ENCODE peak calls at places on chromosomes 2 and 18, in nine cellular contexts. One of them, this sample, is unnamed.

GRCh38 chr2:177543007-177543760 is 150.6 kb downstream of the AGPS start:
- DNase-seq in sigmoid colon: peak
- DNase-seq in fibroblast of lung: peak
- DNase-seq in heart right ventricle: no peak
- DNase-seq in lung: peak
- DNase-seq in neural progenitor cell: no peak
- DNase-seq in mucosa of descending colon: no peak
- DNase-seq in BJ: no peak
- DNase-seq in A549: no peak
- DNase-seq in this sample: peak

GRCh38 chr18:76805221-76805620 is 17.1 kb upstream of the ZNF236 start:
- DNase-seq in sigmoid colon: no peak
- DNase-seq in fibroblast of lung: no peak
- DNase-seq in heart right ventricle: no peak
- DNase-seq in lung: no peak
- DNase-seq in neural progenitor cell: no peak
- DNase-seq in mucosa of descending colon: no peak
- DNase-seq in BJ: no peak
- DNase-seq in A549: no peak
- DNase-seq in this sample: peak

GRCh38 chr18:49933530-49933929 is 120.2 kb upstream of the ACAA2 start:
- DNase-seq in sigmoid colon: no peak
- DNase-seq in fibroblast of lung: no peak
- DNase-seq in heart right ventricle: no peak
- DNase-seq in lung: no peak
- DNase-seq in neural progenitor cell: no peak
- DNase-seq in mucosa of descending colon: no peak
- DNase-seq in BJ: no peak
- DNase-seq in A549: no peak
- DNase-seq in this sample: peak

GRCh38 chr2:46364797-46365457 is 67.7 kb downstream of the EPAS1 start:
- DNase-seq in sigmoid colon: no peak
- DNase-seq in fibroblast of lung: peak
- DNase-seq in heart right ventricle: peak
- DNase-seq in lung: no peak
- DNase-seq in neural progenitor cell: peak
- DNase-seq in mucosa of descending colon: no peak
- DNase-seq in BJ: peak
- DNase-seq in A549: peak
- DNase-seq in this sample: peak

GRCh38 chr2:85164145-85164559 is 31.0 kb downstream of the TCF7L1 start:
- DNase-seq in sigmoid colon: no peak
- DNase-seq in fibroblast of lung: no peak
- DNase-seq in heart right ventricle: no peak
- DNase-seq in lung: no peak
- DNase-seq in neural progenitor cell: peak
- DNase-seq in mucosa of descending colon: no peak
- DNase-seq in BJ: no peak
- DNase-seq in A549: no peak
- DNase-seq in this sample: no peak

GRCh38 chr2:40190457-40190856 is 261.4 kb downstream of the SLC8A1 start:
- DNase-seq in sigmoid colon: no peak
- DNase-seq in fibroblast of lung: no peak
- DNase-seq in heart right ventricle: no peak
- DNase-seq in lung: no peak
- DNase-seq in neural progenitor cell: no peak
- DNase-seq in mucosa of descending colon: no peak
- DNase-seq in BJ: no peak
- DNase-seq in A549: no peak
- DNase-seq in this sample: no peak

GRCh38 chr2:23698733-23699391 is 228.1 kb downstream of the ATAD2B start:
- DNase-seq in sigmoid colon: peak
- DNase-seq in fibroblast of lung: peak
- DNase-seq in heart right ventricle: no peak
- DNase-seq in lung: no peak
- DNase-seq in neural progenitor cell: no peak
- DNase-seq in mucosa of descending colon: no peak
- DNase-seq in BJ: no peak
- DNase-seq in A549: no peak
- DNase-seq in this sample: peak

GRCh38 chr2:112885503-112885897 is 25.5 kb upstream of the IL37 start:
- DNase-seq in sigmoid colon: no peak
- DNase-seq in fibroblast of lung: no peak
- DNase-seq in heart right ventricle: no peak
- DNase-seq in lung: no peak
- DNase-seq in neural progenitor cell: no peak
- DNase-seq in mucosa of descending colon: no peak
- DNase-seq in BJ: no peak
- DNase-seq in A549: no peak
- DNase-seq in this sample: no peak

GRCh38 chr2:69983392-69983791 is 22.0 kb upstream of the ASPRV1 start:
- DNase-seq in sigmoid colon: no peak
- DNase-seq in fibroblast of lung: no peak
- DNase-seq in heart right ventricle: no peak
- DNase-seq in lung: no peak
- DNase-seq in neural progenitor cell: no peak
- DNase-seq in mucosa of descending colon: no peak
- DNase-seq in BJ: no peak
- DNase-seq in A549: no peak
- DNase-seq in this sample: no peak

GRCh38 chr2:22291074-22291473 is 1093.9 kb upstream of the KLHL29 start:
- DNase-seq in sigmoid colon: no peak
- DNase-seq in fibroblast of lung: no peak
- DNase-seq in heart right ventricle: no peak
- DNase-seq in lung: no peak
- DNase-seq in neural progenitor cell: no peak
- DNase-seq in mucosa of descending colon: no peak
- DNase-seq in BJ: no peak
- DNase-seq in A549: no peak
- DNase-seq in this sample: no peak

GRCh38 chr2:22290293-22290692 is 1094.7 kb upstream of the KLHL29 start:
- DNase-seq in sigmoid colon: no peak
- DNase-seq in fibroblast of lung: no peak
- DNase-seq in heart right ventricle: no peak
- DNase-seq in lung: no peak
- DNase-seq in neural progenitor cell: no peak
- DNase-seq in mucosa of descending colon: no peak
- DNase-seq in BJ: no peak
- DNase-seq in A549: no peak
- DNase-seq in this sample: no peak
- TF ChIP-seq CTCF in sigmoid colon: no peak
- TF ChIP-seq CTCF in fibroblast of lung: no peak
- TF ChIP-seq CTCF in heart right ventricle: no peak
- TF ChIP-seq CTCF in lung: no peak
- TF ChIP-seq CTCF in neural progenitor cell: no peak
- TF ChIP-seq CTCF in mucosa of descending colon: no peak
- TF ChIP-seq CTCF in BJ: no peak
- TF ChIP-seq CTCF in A549: no peak
- TF ChIP-seq CTCF in this sample: no peak

DNA sequence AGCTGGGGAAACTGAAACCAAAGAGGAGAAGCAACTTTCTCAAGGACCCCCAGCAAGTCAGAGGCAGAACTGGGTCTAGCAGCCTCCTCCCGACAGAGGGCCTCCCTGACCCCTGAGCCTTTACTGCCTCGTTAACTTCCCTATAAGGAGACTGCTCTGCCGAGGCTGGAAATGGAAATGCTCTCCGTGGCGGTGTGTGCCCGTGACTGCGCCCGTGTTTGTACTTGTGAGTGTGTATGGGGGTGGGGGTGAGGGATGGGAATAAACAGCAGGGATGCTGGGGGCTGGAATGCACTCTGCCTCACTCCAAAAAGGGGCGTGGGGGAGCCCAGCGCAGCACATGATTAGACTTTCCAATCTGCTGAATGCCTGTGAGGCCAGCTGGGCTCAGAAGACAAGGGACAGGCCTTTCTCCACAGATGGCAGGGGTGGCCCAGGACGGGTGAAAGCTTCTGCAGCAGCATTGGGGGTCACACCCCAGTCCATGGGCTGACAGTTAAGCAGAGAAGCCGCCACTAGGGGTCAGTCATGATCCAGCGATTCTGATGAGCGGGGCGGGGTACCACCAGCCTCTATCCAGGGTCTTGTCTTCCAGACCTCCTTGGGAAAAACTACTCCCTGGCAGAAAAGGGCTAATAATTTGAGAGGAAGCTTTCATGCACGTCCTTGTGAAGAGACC is 26.8 kb downstream of the MPHOSPH10 start:
- DNase-seq in sigmoid colon: peak
- DNase-seq in fibroblast of lung: peak
- DNase-seq in heart right ventricle: peak
- DNase-seq in lung: peak
- DNase-seq in neural progenitor cell: peak
- DNase-seq in mucosa of descending colon: peak
- DNase-seq in BJ: no peak
- DNase-seq in A549: peak
- DNase-seq in this sample: peak
- H3K4me3 ChIP-seq in sigmoid colon: peak
- H3K4me3 ChIP-seq in fibroblast of lung: peak
- H3K4me3 ChIP-seq in heart right ventricle: no peak
- H3K4me3 ChIP-seq in lung: no peak
- H3K4me3 ChIP-seq in neural progenitor cell: no peak
- H3K4me3 ChIP-seq in mucosa of descending colon: no peak
- H3K4me3 ChIP-seq in BJ: no peak
- H3K4me3 ChIP-seq in A549: no peak
- H3K4me3 ChIP-seq in this sample: no peak

GRCh38 chr2:122340246-122340645 is 584.8 kb downstream of the TSN start:
- DNase-seq in sigmoid colon: no peak
- DNase-seq in fibroblast of lung: no peak
- DNase-seq in heart right ventricle: no peak
- DNase-seq in lung: no peak
- DNase-seq in neural progenitor cell: no peak
- DNase-seq in mucosa of descending colon: no peak
- DNase-seq in BJ: no peak
- DNase-seq in A549: no peak
- DNase-seq in this sample: no peak

GRCh38 chr2:122341007-122341406 is 585.6 kb downstream of the TSN start:
- DNase-seq in sigmoid colon: no peak
- DNase-seq in fibroblast of lung: no peak
- DNase-seq in heart right ventricle: no peak
- DNase-seq in lung: no peak
- DNase-seq in neural progenitor cell: no peak
- DNase-seq in mucosa of descending colon: no peak
- DNase-seq in BJ: no peak
- DNase-seq in A549: no peak
- DNase-seq in this sample: no peak

DNA sequence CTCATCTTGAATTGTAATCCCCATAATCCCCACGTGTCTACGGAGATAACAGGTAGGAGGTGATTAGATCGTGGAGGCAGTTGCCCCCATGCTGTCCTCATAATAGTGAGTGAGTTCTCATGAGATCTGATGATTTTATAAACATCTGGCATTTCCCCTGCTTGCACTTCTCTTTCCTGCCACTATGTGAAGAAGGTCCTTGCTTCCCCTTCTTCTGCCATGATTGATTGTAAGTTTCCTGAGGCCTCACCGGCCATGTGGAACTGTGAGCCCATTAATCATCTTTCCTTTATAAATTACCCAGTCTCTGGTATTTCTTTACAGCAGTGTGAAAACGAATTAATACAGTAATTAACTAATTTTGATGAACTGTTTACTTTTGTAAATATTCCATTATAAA is 582.5 kb downstream of the TSN start:
- DNase-seq in sigmoid colon: no peak
- DNase-seq in fibroblast of lung: no peak
- DNase-seq in heart right ventricle: no peak
- DNase-seq in lung: no peak
- DNase-seq in neural progenitor cell: no peak
- DNase-seq in mucosa of descending colon: no peak
- DNase-seq in BJ: no peak
- DNase-seq in A549: no peak
- DNase-seq in this sample: no peak
- TF ChIP-seq CTCF in sigmoid colon: no peak
- TF ChIP-seq CTCF in fibroblast of lung: no peak
- TF ChIP-seq CTCF in heart right ventricle: no peak
- TF ChIP-seq CTCF in lung: no peak
- TF ChIP-seq CTCF in neural progenitor cell: peak
- TF ChIP-seq CTCF in mucosa of descending colon: no peak
- TF ChIP-seq CTCF in BJ: no peak
- TF ChIP-seq CTCF in A549: no peak
- TF ChIP-seq CTCF in this sample: no peak

GRCh38 chr18:9802774-9803697 is 82.7 kb upstream of the TXNDC2 start:
- DNase-seq in sigmoid colon: no peak
- DNase-seq in fibroblast of lung: peak
- DNase-seq in heart right ventricle: no peak
- DNase-seq in lung: no peak
- DNase-seq in neural progenitor cell: peak
- DNase-seq in mucosa of descending colon: no peak
- DNase-seq in BJ: no peak
- DNase-seq in A549: no peak
- DNase-seq in this sample: no peak

GRCh38 chr18:9806905-9807304 is 78.9 kb upstream of the TXNDC2 start:
- DNase-seq in sigmoid colon: no peak
- DNase-seq in fibroblast of lung: no peak
- DNase-seq in heart right ventricle: no peak
- DNase-seq in lung: no peak
- DNase-seq in neural progenitor cell: no peak
- DNase-seq in mucosa of descending colon: peak
- DNase-seq in BJ: no peak
- DNase-seq in A549: no peak
- DNase-seq in this sample: no peak

GRCh38 chr18:9804517-9805104 is 81.2 kb upstream of the TXNDC2 start:
- DNase-seq in sigmoid colon: no peak
- DNase-seq in fibroblast of lung: peak
- DNase-seq in heart right ventricle: no peak
- DNase-seq in lung: no peak
- DNase-seq in neural progenitor cell: no peak
- DNase-seq in mucosa of descending colon: no peak
- DNase-seq in BJ: no peak
- DNase-seq in A549: no peak
- DNase-seq in this sample: no peak

GRCh38 chr18:9802175-9802747 is 83.5 kb upstream of the TXNDC2 start:
- DNase-seq in sigmoid colon: no peak
- DNase-seq in fibroblast of lung: no peak
- DNase-seq in heart right ventricle: no peak
- DNase-seq in lung: no peak
- DNase-seq in neural progenitor cell: no peak
- DNase-seq in mucosa of descending colon: no peak
- DNase-seq in BJ: no peak
- DNase-seq in A549: no peak
- DNase-seq in this sample: no peak

DNA sequence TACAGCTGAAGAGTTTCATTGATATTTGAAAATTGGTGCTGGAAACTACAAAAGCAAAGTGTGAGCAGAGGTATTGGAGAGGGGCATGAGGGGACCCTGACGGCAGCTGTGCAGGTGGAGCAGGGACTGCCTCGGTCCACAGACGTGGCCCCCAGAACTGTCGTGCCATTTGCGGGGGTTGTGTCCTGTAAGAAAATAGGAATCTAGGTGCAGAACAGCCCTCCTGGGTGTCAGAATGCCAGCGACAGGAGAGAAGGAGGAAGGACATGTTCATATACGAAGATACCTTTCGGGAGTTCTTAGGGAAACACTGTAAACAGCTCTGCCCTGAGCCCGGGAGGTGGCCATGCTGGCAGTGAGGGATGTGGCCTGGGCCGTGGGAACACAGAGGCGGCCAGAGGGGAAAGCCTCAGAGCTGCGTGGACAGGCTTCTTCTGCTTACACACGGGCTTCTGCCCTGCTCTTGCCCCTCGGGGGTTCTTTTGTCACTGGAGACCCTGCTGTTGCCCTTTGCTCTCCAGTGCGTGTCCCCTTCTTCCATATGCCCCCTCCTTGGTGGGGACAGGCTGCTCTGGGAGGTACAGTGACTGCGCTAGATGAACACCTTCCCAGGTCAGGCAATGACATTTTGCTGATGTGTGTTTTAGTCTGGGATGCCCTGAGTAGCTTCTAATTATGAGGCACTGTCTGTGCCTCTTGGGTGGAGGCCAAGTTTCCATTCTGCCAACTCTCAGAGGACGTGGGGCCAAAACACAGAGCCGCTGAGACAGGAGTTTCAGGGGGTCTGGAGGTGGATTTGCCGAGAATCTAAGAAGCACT is 81.9 kb upstream of the TXNDC2 start:
- DNase-seq in sigmoid colon: peak
- DNase-seq in fibroblast of lung: no peak
- DNase-seq in heart right ventricle: peak
- DNase-seq in lung: no peak
- DNase-seq in neural progenitor cell: peak
- DNase-seq in mucosa of descending colon: no peak
- DNase-seq in BJ: no peak
- DNase-seq in A549: no peak
- DNase-seq in this sample: no peak
- H3K4me3 ChIP-seq in sigmoid colon: no peak
- H3K4me3 ChIP-seq in fibroblast of lung: no peak
- H3K4me3 ChIP-seq in heart right ventricle: no peak
- H3K4me3 ChIP-seq in lung: no peak
- H3K4me3 ChIP-seq in neural progenitor cell: peak
- H3K4me3 ChIP-seq in mucosa of descending colon: no peak
- H3K4me3 ChIP-seq in BJ: no peak
- H3K4me3 ChIP-seq in A549: no peak
- H3K4me3 ChIP-seq in this sample: no peak